ENCODE peak calls at places on chromosome 17, in five cellular contexts. One of them, this sample, is unnamed.

GRCh38 chr17:11643851-11644250 is 45.6 kb downstream of the DNAH9 start:
- DNase-seq in NCI-H345: no peak
- DNase-seq in globus pallidus: no peak
- DNase-seq in stimulated activated naive CD8-positive, alpha-beta T cell treated with anti-CD3 and anti-CD28 coated beads, Interleukin-15, amount 100 ng/mL, for 72 hours: no peak
- DNase-seq in ELR: no peak
- DNase-seq in this sample: no peak

GRCh38 chr17:73013816-73014663 is 78.4 kb downstream of the SLC39A11 start:
- DNase-seq in NCI-H345: peak
- DNase-seq in globus pallidus: no peak
- DNase-seq in stimulated activated naive CD8-positive, alpha-beta T cell treated with anti-CD3 and anti-CD28 coated beads, Interleukin-15, amount 100 ng/mL, for 72 hours: no peak
- DNase-seq in ELR: peak
- DNase-seq in this sample: no peak

GRCh38 chr17:2075336-2076056 is 20.6 kb downstream of the HIC1 start:
- DNase-seq in NCI-H345: no peak
- DNase-seq in globus pallidus: no peak
- DNase-seq in stimulated activated naive CD8-positive, alpha-beta T cell treated with anti-CD3 and anti-CD28 coated beads, Interleukin-15, amount 100 ng/mL, for 72 hours: no peak
- DNase-seq in ELR: no peak
- DNase-seq in this sample: no peak

GRCh38 chr17:78499715-78500540 is 77.3 kb downstream of the DNAH17 start:
- DNase-seq in NCI-H345: no peak
- DNase-seq in globus pallidus: no peak
- DNase-seq in stimulated activated naive CD8-positive, alpha-beta T cell treated with anti-CD3 and anti-CD28 coated beads, Interleukin-15, amount 100 ng/mL, for 72 hours: no peak
- DNase-seq in ELR: no peak
- DNase-seq in this sample: no peak

GRCh38 chr17:57104461-57105175 is 19.6 kb downstream of the AKAP1 start:
- DNase-seq in NCI-H345: no peak
- DNase-seq in globus pallidus: no peak
- DNase-seq in stimulated activated naive CD8-positive, alpha-beta T cell treated with anti-CD3 and anti-CD28 coated beads, Interleukin-15, amount 100 ng/mL, for 72 hours: no peak
- DNase-seq in ELR: peak
- DNase-seq in this sample: no peak

GRCh38 chr17:65324977-65325376 is 187.8 kb downstream of the RGS9 start:
- DNase-seq in NCI-H345: no peak
- DNase-seq in globus pallidus: no peak
- DNase-seq in stimulated activated naive CD8-positive, alpha-beta T cell treated with anti-CD3 and anti-CD28 coated beads, Interleukin-15, amount 100 ng/mL, for 72 hours: no peak
- DNase-seq in ELR: no peak
- DNase-seq in this sample: no peak

GRCh38 chr17:71432378-71433315 is 688.2 kb upstream of the SOX9 start:
- DNase-seq in NCI-H345: no peak
- DNase-seq in globus pallidus: no peak
- DNase-seq in stimulated activated naive CD8-positive, alpha-beta T cell treated with anti-CD3 and anti-CD28 coated beads, Interleukin-15, amount 100 ng/mL, for 72 hours: no peak
- DNase-seq in ELR: peak
- DNase-seq in this sample: no peak

GRCh38 chr17:49917771-49918170 is 51.2 kb upstream of the DLX4 start:
- DNase-seq in NCI-H345: no peak
- DNase-seq in globus pallidus: no peak
- DNase-seq in stimulated activated naive CD8-positive, alpha-beta T cell treated with anti-CD3 and anti-CD28 coated beads, Interleukin-15, amount 100 ng/mL, for 72 hours: no peak
- DNase-seq in ELR: no peak
- DNase-seq in this sample: no peak

GRCh38 chr17:69724236-69724635 is 309.7 kb downstream of the MAP2K6 start:
- DNase-seq in NCI-H345: no peak
- DNase-seq in globus pallidus: no peak
- DNase-seq in stimulated activated naive CD8-positive, alpha-beta T cell treated with anti-CD3 and anti-CD28 coated beads, Interleukin-15, amount 100 ng/mL, for 72 hours: no peak
- DNase-seq in ELR: peak
- DNase-seq in this sample: no peak

GRCh38 chr17:60601443-60602384 is 1.7 kb downstream of the PPM1D start:
- DNase-seq in NCI-H345: peak
- DNase-seq in globus pallidus: peak
- DNase-seq in stimulated activated naive CD8-positive, alpha-beta T cell treated with anti-CD3 and anti-CD28 coated beads, Interleukin-15, amount 100 ng/mL, for 72 hours: peak
- DNase-seq in ELR: peak
- DNase-seq in this sample: peak

GRCh38 chr17:5380491-5381135 is 38.8 kb downstream of the NUP88 start:
- DNase-seq in NCI-H345: no peak
- DNase-seq in globus pallidus: no peak
- DNase-seq in stimulated activated naive CD8-positive, alpha-beta T cell treated with anti-CD3 and anti-CD28 coated beads, Interleukin-15, amount 100 ng/mL, for 72 hours: no peak
- DNase-seq in ELR: no peak
- DNase-seq in this sample: no peak

GRCh38 chr17:73571524-73572130 is 72.6 kb downstream of the SDK2 start:
- DNase-seq in NCI-H345: no peak
- DNase-seq in globus pallidus: no peak
- DNase-seq in stimulated activated naive CD8-positive, alpha-beta T cell treated with anti-CD3 and anti-CD28 coated beads, Interleukin-15, amount 100 ng/mL, for 72 hours: no peak
- DNase-seq in ELR: no peak
- DNase-seq in this sample: no peak

GRCh38 chr17:44928950-44929720 is 13.8 kb upstream of the GFAP start:
- DNase-seq in NCI-H345: no peak
- DNase-seq in globus pallidus: no peak
- DNase-seq in stimulated activated naive CD8-positive, alpha-beta T cell treated with anti-CD3 and anti-CD28 coated beads, Interleukin-15, amount 100 ng/mL, for 72 hours: no peak
- DNase-seq in ELR: no peak
- DNase-seq in this sample: no peak

GRCh38 chr17:61474235-61474927 is 22.2 kb downstream of the TBX4 start:
- DNase-seq in NCI-H345: no peak
- DNase-seq in globus pallidus: no peak
- DNase-seq in stimulated activated naive CD8-positive, alpha-beta T cell treated with anti-CD3 and anti-CD28 coated beads, Interleukin-15, amount 100 ng/mL, for 72 hours: no peak
- DNase-seq in ELR: peak
- DNase-seq in this sample: no peak

GRCh38 chr17:67488161-67488560 is 111.1 kb downstream of the PITPNC1 start:
- DNase-seq in NCI-H345: no peak
- DNase-seq in globus pallidus: peak
- DNase-seq in stimulated activated naive CD8-positive, alpha-beta T cell treated with anti-CD3 and anti-CD28 coated beads, Interleukin-15, amount 100 ng/mL, for 72 hours: no peak
- DNase-seq in ELR: no peak
- DNase-seq in this sample: no peak

GRCh38 chr17:8122923-8123694 is 797 bp downstream of the HES7 start:
- DNase-seq in NCI-H345: no peak
- DNase-seq in globus pallidus: no peak
- DNase-seq in stimulated activated naive CD8-positive, alpha-beta T cell treated with anti-CD3 and anti-CD28 coated beads, Interleukin-15, amount 100 ng/mL, for 72 hours: peak
- DNase-seq in ELR: peak
- DNase-seq in this sample: peak

GRCh38 chr17:41785876-41786226 is 660 bp downstream of the JUP start:
- DNase-seq in NCI-H345: peak
- DNase-seq in globus pallidus: peak
- DNase-seq in stimulated activated naive CD8-positive, alpha-beta T cell treated with anti-CD3 and anti-CD28 coated beads, Interleukin-15, amount 100 ng/mL, for 72 hours: no peak
- DNase-seq in ELR: no peak
- DNase-seq in this sample: no peak

GRCh38 chr17:70332356-70332755 is 163.0 kb downstream of the KCNJ2 start:
- DNase-seq in NCI-H345: peak
- DNase-seq in globus pallidus: no peak
- DNase-seq in stimulated activated naive CD8-positive, alpha-beta T cell treated with anti-CD3 and anti-CD28 coated beads, Interleukin-15, amount 100 ng/mL, for 72 hours: no peak
- DNase-seq in ELR: no peak
- DNase-seq in this sample: no peak

This sample was measured in stimulated activated naive B cell treated with anti-CD40 and anti-IgM and Interleukin-4, amounts not matched to agents 10 μg/mL and 1 μg/mL and 100 μg/mL, for 72 hours.